ENCODE peak calls at places on chromosome 3, in eight cellular contexts. S, D, N, E, P, K, C and Q are unnamed samples.

GRCh38 chr3:172153335-172153861 is 114.0 kb downstream of the FNDC3B start:
- DNase-seq in S (no peak), D (peak), N (no peak), E (no peak), P (no peak), K (peak), C (no peak), Q (peak)

GRCh38 chr3:26090589-26090988 is 300.7 kb downstream of the OXSM start:
- DNase-seq in S (no peak), D (no peak), N (no peak), E (no peak), P (no peak), K (no peak), C (no peak), Q (no peak)

GRCh38 chr3:38165722-38166387 is 518 bp downstream of the OXSR1 start:
- DNase-seq in S (no peak), D (no peak), N (no peak), E (no peak), P (no peak), K (no peak), C (peak), Q (peak)

GRCh38 chr3:79598594-79598993 is 169.2 kb downstream of the ROBO1 start:
- DNase-seq in S (no peak), D (no peak), N (no peak), E (no peak), P (no peak), K (no peak), C (no peak), Q (no peak)

GRCh38 chr3:59777559-59778178 is 727.8 kb upstream of the CFAP20DC start:
- DNase-seq in S (no peak), D (no peak), N (no peak), E (no peak), P (no peak), K (no peak), C (no peak), Q (no peak)

GRCh38 chr3:168545591-168545990 is 449.9 kb upstream of the GOLIM4 start:
- DNase-seq in S (no peak), D (no peak), N (no peak), E (no peak), P (no peak), K (no peak), C (no peak), Q (no peak)

GRCh38 chr3:107416138-107416537 is 38.9 kb downstream of the CCDC54 start:
- DNase-seq in S (no peak), D (no peak), N (no peak), E (no peak), P (no peak), K (no peak), C (no peak), Q (no peak)

GRCh38 chr3:38454179-38454883 is 641 bp downstream of the ACVR2B start:
- DNase-seq in S (peak), D (no peak), N (no peak), E (peak), P (peak), K (peak), C (no peak), Q (no peak)

GRCh38 chr3:196174652-196175051 is 36.5 kb downstream of the ZDHHC19 start:
- DNase-seq in S (no peak), D (no peak), N (no peak), E (no peak), P (no peak), K (no peak), C (no peak), Q (no peak)

GRCh38 chr3:78659386-78659987 is 1108.3 kb downstream of the ROBO1 start:
- DNase-seq in S (no peak), D (no peak), N (no peak), E (peak), P (peak), K (peak), C (peak), Q (no peak)

GRCh38 chr3:38707730-38708129 is 58.2 kb upstream of the SCN5A start:
- DNase-seq in S (no peak), D (no peak), N (no peak), E (no peak), P (no peak), K (no peak), C (peak), Q (no peak)

GRCh38 chr3:142663865-142664264 is 60.0 kb upstream of the TRPC1 start:
- DNase-seq in S (no peak), D (no peak), N (no peak), E (no peak), P (no peak), K (no peak), C (peak), Q (no peak)

GRCh38 chr3:99532246-99532645 is 106.1 kb upstream of the COL8A1 start:
- DNase-seq in S (no peak), D (no peak), N (no peak), E (peak), P (peak), K (peak), C (peak), Q (no peak)

GRCh38 chr3:109224333-109224732 is 87.8 kb downstream of the C3orf85 start:
- DNase-seq in S (peak), D (no peak), N (no peak), E (no peak), P (no peak), K (peak), C (peak), Q (no peak)

GRCh38 chr3:35635407-35635806 is 3.9 kb upstream of the ARPP21 start:
- DNase-seq in S (peak), D (no peak), N (no peak), E (peak), P (no peak), K (no peak), C (no peak), Q (no peak)

GRCh38 chr3:196335004-196335403 is 3.2 kb downstream of the TM4SF19 start:
- DNase-seq in S (no peak), D (no peak), N (no peak), E (no peak), P (peak), K (no peak), C (no peak), Q (no peak)

GRCh38 chr3:102733811-102734574 is 299.2 kb downstream of the ZPLD1 start:
- DNase-seq in S (no peak), D (no peak), N (no peak), E (no peak), P (no peak), K (no peak), C (no peak), Q (no peak)

GRCh38 chr3:124489506-124489905 is 240.7 kb upstream of the UMPS start:
- DNase-seq in S (no peak), D (peak), N (no peak), E (no peak), P (no peak), K (peak), C (no peak), Q (no peak)

GRCh38 chr3:105343991-105344390 is 22.7 kb upstream of the ALCAM start:
- DNase-seq in S (no peak), D (no peak), N (no peak), E (no peak), P (no peak), K (no peak), C (no peak), Q (no peak)

GRCh38 chr3:130894873-130895330 is 1.0 kb downstream of the ATP2C1 start:
- DNase-seq in S (no peak), D (no peak), N (no peak), E (no peak), P (no peak), K (no peak), C (no peak), Q (no peak)

GRCh38 chr3:149717391-149718056 is 34.8 kb downstream of the COMMD2 start:
- DNase-seq in S (no peak), D (no peak), N (no peak), E (peak), P (peak), K (peak), C (peak), Q (peak)

GRCh38 chr3:58647661-58648141 is 18.9 kb downstream of the FAM3D start:
- DNase-seq in S (no peak), D (no peak), N (no peak), E (no peak), P (no peak), K (no peak), C (no peak), Q (no peak)

GRCh38 chr3:100813828-100814227 is 104.5 kb downstream of the TFG start:
- DNase-seq in S (no peak), D (no peak), N (no peak), E (no peak), P (no peak), K (no peak), C (no peak), Q (no peak)

GRCh38 chr3:42032693-42033349 is 58.3 kb upstream of the TRAK1 start:
- DNase-seq in S (no peak), D (peak), N (no peak), E (peak), P (no peak), K (peak), C (peak), Q (peak)
- TF ChIP-seq EP300 in S (peak), D (no peak), N (no peak), E (peak), P (no peak), K (no peak), C (peak), Q (no peak)

DNA sequence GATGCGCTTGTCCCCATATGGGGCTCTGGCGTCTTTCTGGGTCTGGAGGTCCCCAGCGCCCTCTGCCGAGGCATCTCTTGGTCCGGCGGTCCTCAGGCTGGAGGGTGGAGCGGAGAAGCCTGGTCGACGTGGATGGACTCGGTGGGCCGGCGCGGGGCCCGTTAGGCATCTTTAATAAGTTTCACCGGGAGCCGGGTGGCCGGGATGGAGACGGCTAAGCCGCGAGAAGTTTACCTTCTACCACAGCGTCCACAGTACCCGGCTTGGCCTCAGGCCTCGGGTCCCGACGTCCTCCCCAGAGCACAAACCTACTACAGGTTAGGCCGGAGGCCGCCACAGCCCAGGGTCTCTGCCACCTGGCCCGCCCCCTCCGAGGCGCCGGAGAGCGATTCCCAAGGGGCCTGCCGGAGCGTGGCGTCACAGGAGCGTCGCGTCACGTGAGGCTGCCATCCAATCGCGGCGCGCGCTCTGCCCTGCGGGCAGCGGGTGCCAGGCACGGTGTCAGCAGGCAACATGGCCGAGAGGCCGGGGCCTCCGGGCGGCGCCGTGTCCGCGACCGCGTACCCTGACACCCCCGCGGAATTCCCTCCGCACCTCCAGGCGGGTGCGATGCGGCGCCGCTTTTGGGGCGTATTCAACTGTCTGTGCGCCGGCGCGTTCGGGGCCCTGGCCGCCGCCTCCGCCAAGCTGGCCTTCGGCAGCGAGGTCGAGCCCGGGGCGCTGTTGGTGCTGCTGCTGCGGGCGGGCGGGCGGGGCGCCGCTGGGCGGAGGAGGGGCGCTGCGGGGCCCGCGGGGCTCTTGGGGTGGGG is at the start of gene TMEM42:
- DNase-seq in S (peak), D (peak), N (peak), E (peak), P (no peak), K (peak), C (peak), Q (peak)
- TF ChIP-seq CTCF in S (no peak), D (peak), N (peak), E (peak), P (no peak), K (peak), C (peak), Q (no peak)

GRCh38 chr3:138898708-138899107 is 48.2 kb downstream of the FOXL2 start:
- DNase-seq in S (no peak), D (no peak), N (no peak), E (no peak), P (no peak), K (no peak), C (no peak), Q (no peak)

GRCh38 chr3:138902166-138902565 is 44.8 kb downstream of the FOXL2 start:
- DNase-seq in S (no peak), D (no peak), N (no peak), E (no peak), P (no peak), K (no peak), C (no peak), Q (no peak)

GRCh38 chr3:138899592-138899991 is 47.3 kb downstream of the FOXL2 start:
- DNase-seq in S (no peak), D (no peak), N (no peak), E (no peak), P (no peak), K (no peak), C (no peak), Q (no peak)

GRCh38 chr3:138901579-138901978 is 45.4 kb downstream of the FOXL2 start:
- DNase-seq in S (no peak), D (no peak), N (no peak), E (no peak), P (no peak), K (no peak), C (no peak), Q (no peak)

DNA sequence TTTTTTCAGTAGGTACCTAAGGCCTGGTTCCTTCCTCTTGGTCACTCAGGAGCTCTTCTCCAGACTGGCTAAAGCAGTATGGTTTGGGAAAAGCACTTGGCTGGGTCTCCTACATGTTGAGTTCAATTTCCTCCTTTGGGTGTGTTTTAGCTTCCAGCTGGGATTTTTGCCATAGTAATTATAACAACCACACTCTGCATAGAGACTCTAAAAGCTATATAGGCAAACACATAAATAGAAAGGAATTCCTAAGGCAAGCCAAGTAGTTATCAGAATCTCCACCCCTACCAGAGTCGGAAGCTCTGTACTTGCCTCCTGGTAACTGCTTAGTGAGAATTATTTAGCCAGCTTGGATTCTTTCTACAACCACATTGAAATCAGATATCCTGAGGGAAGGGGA is 48.6 kb downstream of the FOXL2 start:
- DNase-seq in S (no peak), D (no peak), N (no peak), E (no peak), P (no peak), K (no peak), C (no peak), Q (no peak)
- TF ChIP-seq POLR2AphosphoS5 in S (no peak), D (no peak), N (no peak), E (no peak), P (no peak), K (no peak), C (no peak), Q (no peak)

GRCh38 chr3:194592798-194593752 is 40.1 kb downstream of the TMEM44 start:
- DNase-seq in S (no peak), D (no peak), N (no peak), E (peak), P (no peak), K (no peak), C (no peak), Q (no peak)
- TF ChIP-seq EP300 in S (no peak), D (no peak), N (no peak), E (peak), P (no peak), K (no peak), C (no peak), Q (no peak)

GRCh38 chr3:153165211-153165815 is 3.3 kb downstream of the RAP2B start:
- DNase-seq in S (no peak), D (no peak), N (no peak), E (no peak), P (no peak), K (no peak), C (no peak), Q (no peak)
- TF ChIP-seq CTCF in S (no peak), D (peak), N (peak), E (peak), P (no peak), K (peak), C (no peak), Q (no peak)